ENCODE peak calls at places on chromosome 3, in ten cellular contexts. J is GM23248; V is stimulated activated CD8-positive, alpha-beta memory T cell treated with anti-CD3 and anti-CD28 coated beads, Interleukin-4, amount 100 ng/mL, for 1 hour; O is ovary; P is neural progenitor cell; B is CD8-positive, alpha-beta T cell; X is astrocyte of the spinal cord; L is NK-92 treated with Interleukin-12 subunit alpha and Interleukin-12 subunit beta, amount 100 ng/mL, for 24 hours; E is RKO; H is GM12865. N is an unnamed sample.

GRCh38 chr3:12194669-12195161 is 36.0 kb upstream of the TIMP4 start:
- DNase-seq in J (peak; percentile 58), V (no peak), O (no peak), P (no peak), B (no peak), X (no peak), L (peak; percentile 77), E (no peak), H (peak; percentile 86), N (peak; percentile 85)

GRCh38 chr3:105747056-105747455 is 121.8 kb downstream of the CBLB start:
- DNase-seq in J (peak; percentile 86), V (no peak), O (no peak), P (no peak), B (no peak), X (peak; percentile 68), L (no peak), E (no peak), H (no peak), N (peak; percentile 52)

GRCh38 chr3:126431103-126431534 is 36.4 kb downstream of the CFAP100 start:
- DNase-seq in J (no peak), V (no peak), O (no peak), P (no peak), B (no peak), X (no peak), L (no peak), E (no peak), H (peak; percentile 67), N (no peak)

GRCh38 chr3:5002174-5002870 is 23.1 kb downstream of the BHLHE40 start:
- DNase-seq in J (no peak), V (no peak), O (no peak), P (no peak), B (peak; percentile 82), X (no peak), L (peak; percentile 88), E (no peak), H (no peak), N (no peak)

GRCh38 chr3:193928354-193929209 is 207.4 kb upstream of the HES1 start:
- DNase-seq in J (no peak), V (no peak), O (no peak), P (no peak), B (no peak), X (peak; percentile 22), L (no peak), E (no peak), H (no peak), N (no peak)

GRCh38 chr3:49172616-49173041 is 1.2 kb downstream of the KLHDC8B start:
- DNase-seq in J (peak; percentile 18), V (no peak), O (peak; percentile 47), P (no peak), B (no peak), X (no peak), L (no peak), E (no peak), H (no peak), N (no peak)

GRCh38 chr3:96760956-96761355 is 53.4 kb upstream of the EPHA6 start:
- DNase-seq in J (no peak), V (no peak), O (no peak), P (no peak), B (no peak), X (no peak), L (no peak), E (no peak), H (no peak), N (no peak)

GRCh38 chr3:30750967-30751366 is 143.5 kb downstream of the GADL1 start:
- DNase-seq in J (no peak), V (no peak), O (no peak), P (peak; percentile 77), B (no peak), X (no peak), L (no peak), E (no peak), H (no peak), N (no peak)

GRCh38 chr3:114213669-114214541 is 23.5 kb downstream of the ZNF80 start:
- DNase-seq in J (peak; percentile 97), V (peak; percentile 46), O (no peak), P (no peak), B (peak; percentile 82), X (peak; percentile 84), L (peak; percentile 82), E (peak; percentile 91), H (peak; percentile 92), N (peak; percentile 81)

GRCh38 chr3:73602171-73602570 is 22.6 kb downstream of the PDZRN3 start:
- DNase-seq in J (peak; percentile 96), V (no peak), O (no peak), P (no peak), B (no peak), X (peak; percentile 80), L (no peak), E (no peak), H (no peak), N (no peak)

GRCh38 chr3:13976469-13976868 is 96.6 kb upstream of the WNT7A start:
- DNase-seq in J (no peak), V (no peak), O (no peak), P (no peak), B (no peak), X (no peak), L (no peak), E (no peak), H (no peak), N (no peak)

GRCh38 chr3:141659821-141660597 is 78.1 kb upstream of the RNF7 start:
- DNase-seq in J (peak; percentile 88), V (no peak), O (peak; percentile 66), P (peak; percentile 78), B (no peak), X (peak; percentile 20), L (no peak), E (peak; percentile 47), H (no peak), N (peak; percentile 42)

GRCh38 chr3:124881976-124882697 is 5.0 kb downstream of the ITGB5 start:
- DNase-seq in J (peak; percentile 40), V (no peak), O (no peak), P (no peak), B (no peak), X (peak; percentile 24), L (no peak), E (no peak), H (no peak), N (no peak)

GRCh38 chr3:30502742-30503073 is 103.7 kb upstream of the TGFBR2 start:
- DNase-seq in J (peak; percentile 78), V (no peak), O (no peak), P (no peak), B (no peak), X (peak; percentile 49), L (no peak), E (no peak), H (peak; percentile 21), N (no peak)

GRCh38 chr3:5231536-5231935 is 44.0 kb downstream of the EDEM1 start:
- DNase-seq in J (no peak), V (no peak), O (no peak), P (no peak), B (no peak), X (no peak), L (no peak), E (no peak), H (peak; percentile 37), N (no peak)

GRCh38 chr3:58049143-58049785 is 41.0 kb downstream of the FLNB start:
- DNase-seq in J (peak; percentile 84), V (no peak), O (peak; percentile 65), P (peak; percentile 80), B (no peak), X (peak; percentile 84), L (no peak), E (peak; percentile 71), H (no peak), N (peak; percentile 98)

GRCh38 chr3:119329551-119329950 is 35.4 kb downstream of the ARHGAP31 start:
- DNase-seq in J (no peak), V (no peak), O (peak; percentile 36), P (no peak), B (no peak), X (no peak), L (no peak), E (no peak), H (no peak), N (no peak)

GRCh38 chr3:40109641-40110490 is 199.6 kb upstream of the EIF1B start:
- DNase-seq in J (peak; percentile 57), V (no peak), O (peak; percentile 44), P (peak; percentile 54), B (no peak), X (no peak), L (no peak), E (no peak), H (no peak), N (no peak)

GRCh38 chr3:182790612-182791011 is 2.7 kb upstream of the ATP11B start:
- DNase-seq in J (no peak), V (no peak), O (no peak), P (no peak), B (no peak), X (no peak), L (no peak), E (no peak), H (no peak), N (no peak)

GRCh38 chr3:71461749-71462483 is 121.6 kb downstream of the FOXP1 start:
- DNase-seq in J (peak; percentile 25), V (no peak), O (no peak), P (no peak), B (no peak), X (peak; percentile 42), L (no peak), E (no peak), H (no peak), N (peak; percentile 7)

GRCh38 chr3:196666001-196666867 is 26.7 kb downstream of the NRROS start:
- DNase-seq in J (peak; percentile 82), V (no peak), O (no peak), P (peak; percentile 95), B (no peak), X (peak; percentile 68), L (no peak), E (no peak), H (no peak), N (no peak)

GRCh38 chr3:126424039-126424717 is 29.5 kb downstream of the CFAP100 start:
- DNase-seq in J (no peak), V (no peak), O (no peak), P (no peak), B (no peak), X (no peak), L (no peak), E (no peak), H (no peak), N (no peak)

GRCh38 chr3:25856902-25857518 is 67.1 kb downstream of the OXSM start:
- DNase-seq in J (peak; percentile 78), V (no peak), O (no peak), P (peak; percentile 46), B (no peak), X (peak; percentile 58), L (no peak), E (peak; percentile 75), H (peak; percentile 53), N (peak; percentile 41)

N was measured in ACHN.